ENCODE peak calls at places on chromosomes 3 and 15, in ten cellular contexts. One of them, this sample, is unnamed.

GRCh38 chr3:33433843-33434242 is 6.4 kb downstream of the UBP1 start:
- DNase-seq in H1: no peak
- DNase-seq in A549: no peak
- DNase-seq in stomach: no peak
- DNase-seq in ovary: no peak
- DNase-seq in suprapubic skin: no peak
- DNase-seq in transverse colon: no peak
- DNase-seq in esophagus muscularis mucosa: no peak
- DNase-seq in GM12878: no peak
- DNase-seq in HepG2: no peak
- DNase-seq in this sample: no peak

GRCh38 chr3:193333229-193333628 is 45.3 kb downstream of the ATP13A5 start:
- DNase-seq in H1: no peak
- DNase-seq in A549: no peak
- DNase-seq in stomach: no peak
- DNase-seq in ovary: no peak
- DNase-seq in suprapubic skin: no peak
- DNase-seq in transverse colon: no peak
- DNase-seq in esophagus muscularis mucosa: no peak
- DNase-seq in GM12878: no peak
- DNase-seq in HepG2: no peak
- DNase-seq in this sample: no peak

GRCh38 chr3:185341616-185342457 is 21.1 kb upstream of the MAP3K13 start:
- DNase-seq in H1: no peak
- DNase-seq in A549: no peak
- DNase-seq in stomach: no peak
- DNase-seq in ovary: no peak
- DNase-seq in suprapubic skin: no peak
- DNase-seq in transverse colon: no peak
- DNase-seq in esophagus muscularis mucosa: no peak
- DNase-seq in GM12878: no peak
- DNase-seq in HepG2: no peak
- DNase-seq in this sample: no peak

GRCh38 chr3:52428151-52429005 is 16.5 kb downstream of the SEMA3G start:
- DNase-seq in H1: no peak
- DNase-seq in A549: peak
- DNase-seq in stomach: peak
- DNase-seq in ovary: peak
- DNase-seq in suprapubic skin: no peak
- DNase-seq in transverse colon: peak
- DNase-seq in esophagus muscularis mucosa: no peak
- DNase-seq in GM12878: no peak
- DNase-seq in HepG2: peak
- DNase-seq in this sample: peak

GRCh38 chr3:4228295-4228694 is 74.9 kb upstream of the SETMAR start:
- DNase-seq in H1: no peak
- DNase-seq in A549: no peak
- DNase-seq in stomach: no peak
- DNase-seq in ovary: no peak
- DNase-seq in suprapubic skin: no peak
- DNase-seq in transverse colon: no peak
- DNase-seq in esophagus muscularis mucosa: no peak
- DNase-seq in GM12878: no peak
- DNase-seq in HepG2: no peak
- DNase-seq in this sample: no peak

GRCh38 chr3:63689285-63689684 is 36.8 kb downstream of the SNTN start:
- DNase-seq in H1: no peak
- DNase-seq in A549: no peak
- DNase-seq in stomach: no peak
- DNase-seq in ovary: no peak
- DNase-seq in suprapubic skin: no peak
- DNase-seq in transverse colon: no peak
- DNase-seq in esophagus muscularis mucosa: no peak
- DNase-seq in GM12878: no peak
- DNase-seq in HepG2: no peak
- DNase-seq in this sample: no peak

GRCh38 chr3:15794842-15795562 is 2.8 kb downstream of the ANKRD28 start:
- DNase-seq in H1: no peak
- DNase-seq in A549: no peak
- DNase-seq in stomach: no peak
- DNase-seq in ovary: no peak
- DNase-seq in suprapubic skin: no peak
- DNase-seq in transverse colon: no peak
- DNase-seq in esophagus muscularis mucosa: no peak
- DNase-seq in GM12878: no peak
- DNase-seq in HepG2: no peak
- DNase-seq in this sample: no peak

GRCh38 chr3:13580256-13581023 is 31.5 kb downstream of the FBLN2 start:
- DNase-seq in H1: no peak
- DNase-seq in A549: no peak
- DNase-seq in stomach: no peak
- DNase-seq in ovary: peak
- DNase-seq in suprapubic skin: no peak
- DNase-seq in transverse colon: no peak
- DNase-seq in esophagus muscularis mucosa: no peak
- DNase-seq in GM12878: no peak
- DNase-seq in HepG2: peak
- DNase-seq in this sample: no peak

DNA sequence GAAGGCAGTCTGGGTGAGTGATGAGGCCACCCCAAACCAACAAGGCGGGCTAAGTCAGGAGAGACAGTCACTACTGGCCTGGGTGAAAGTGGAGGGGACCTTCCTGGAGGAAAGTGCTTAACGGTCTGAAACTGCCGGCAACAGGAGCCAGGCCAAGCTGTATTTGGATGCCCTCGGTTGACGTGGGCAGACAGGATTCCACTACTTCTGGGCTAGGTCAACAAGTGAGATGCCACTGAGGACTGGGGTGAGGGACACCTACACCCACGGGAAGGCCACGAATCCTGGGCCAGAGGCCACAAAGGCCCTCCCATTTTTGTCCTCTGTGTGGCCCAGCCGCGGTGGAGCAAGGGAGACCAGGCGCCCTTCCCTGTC is 12.3 kb downstream of the SPTBN5 start:
- DNase-seq in H1: no peak
- DNase-seq in A549: no peak
- DNase-seq in stomach: no peak
- DNase-seq in ovary: no peak
- DNase-seq in suprapubic skin: no peak
- DNase-seq in transverse colon: no peak
- DNase-seq in esophagus muscularis mucosa: no peak
- DNase-seq in GM12878: no peak
- DNase-seq in HepG2: no peak
- DNase-seq in this sample: no peak
- TF ChIP-seq EP300 in H1: no peak
- TF ChIP-seq EP300 in A549: no peak
- TF ChIP-seq EP300 in stomach: no peak
- TF ChIP-seq EP300 in ovary: no peak
- TF ChIP-seq EP300 in suprapubic skin: no peak
- TF ChIP-seq EP300 in transverse colon: no peak
- TF ChIP-seq EP300 in esophagus muscularis mucosa: no peak
- TF ChIP-seq EP300 in GM12878: no peak
- TF ChIP-seq EP300 in HepG2: no peak
- TF ChIP-seq EP300 in this sample: no peak

DNA sequence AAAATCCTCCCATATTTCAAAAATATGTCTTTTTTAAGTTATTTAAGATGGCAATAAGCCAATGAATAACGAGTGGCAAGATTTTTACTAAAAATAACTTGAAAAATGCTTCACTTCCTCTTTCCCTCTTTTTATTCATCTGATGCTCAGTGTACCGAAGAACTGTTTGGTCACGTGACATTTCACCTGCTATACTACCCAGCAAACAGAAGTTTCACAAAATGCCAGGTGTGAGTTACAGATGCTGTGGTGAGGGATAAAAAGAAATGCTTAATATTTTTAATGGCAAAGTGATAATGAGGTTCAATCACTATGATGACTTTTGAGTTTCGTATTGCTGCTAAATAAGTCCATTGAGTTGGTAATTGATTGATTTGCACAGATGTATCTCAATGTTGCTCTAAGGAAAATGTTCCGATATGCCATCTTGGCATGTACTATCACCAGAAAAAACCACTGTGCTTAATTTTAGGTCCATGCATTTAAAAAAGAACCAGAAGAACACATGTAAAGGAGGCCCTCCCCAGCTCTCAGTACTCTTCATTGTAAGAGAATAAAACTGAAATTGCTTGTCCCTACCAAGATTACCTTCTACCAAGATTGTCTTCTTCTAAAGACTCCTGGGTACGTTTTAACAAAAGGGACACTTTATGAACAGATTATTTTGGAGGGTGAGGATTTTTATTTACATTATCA is 26.0 kb upstream of the SEC62 start:
- DNase-seq in H1: no peak
- DNase-seq in A549: no peak
- DNase-seq in stomach: no peak
- DNase-seq in ovary: no peak
- DNase-seq in suprapubic skin: no peak
- DNase-seq in transverse colon: no peak
- DNase-seq in esophagus muscularis mucosa: no peak
- DNase-seq in GM12878: peak
- DNase-seq in HepG2: no peak
- DNase-seq in this sample: no peak
- H3K4me3 ChIP-seq in H1: no peak
- H3K4me3 ChIP-seq in A549: no peak
- H3K4me3 ChIP-seq in stomach: no peak
- H3K4me3 ChIP-seq in ovary: no peak
- H3K4me3 ChIP-seq in suprapubic skin: no peak
- H3K4me3 ChIP-seq in transverse colon: no peak
- H3K4me3 ChIP-seq in esophagus muscularis mucosa: no peak
- H3K4me3 ChIP-seq in GM12878: peak
- H3K4me3 ChIP-seq in HepG2: no peak
- H3K4me3 ChIP-seq in this sample: no peak

DNA sequence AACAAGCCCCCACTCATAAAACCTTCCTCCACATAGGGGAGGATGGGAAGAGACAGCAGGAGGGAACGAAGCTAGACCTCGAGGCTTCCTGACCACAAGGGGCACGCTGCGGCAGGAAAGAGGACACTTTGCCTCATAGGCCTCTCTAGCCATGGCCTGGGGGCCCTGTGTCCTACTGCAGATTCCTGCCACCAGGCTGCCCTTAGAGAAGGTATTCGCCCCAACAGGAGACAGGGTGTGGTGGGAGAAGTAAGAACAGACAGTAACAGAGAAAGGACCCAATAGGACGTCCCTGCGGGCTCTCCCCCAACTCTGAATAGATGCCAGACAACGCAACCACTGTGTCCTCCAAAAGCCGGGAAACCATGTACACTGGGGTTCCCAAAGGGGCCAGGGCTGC is 36.8 kb downstream of the ADCY5 start:
- DNase-seq in H1: no peak
- DNase-seq in A549: no peak
- DNase-seq in stomach: no peak
- DNase-seq in ovary: no peak
- DNase-seq in suprapubic skin: no peak
- DNase-seq in transverse colon: no peak
- DNase-seq in esophagus muscularis mucosa: no peak
- DNase-seq in GM12878: no peak
- DNase-seq in HepG2: no peak
- DNase-seq in this sample: no peak
- TF ChIP-seq EP300 in H1: no peak
- TF ChIP-seq EP300 in A549: no peak
- TF ChIP-seq EP300 in stomach: no peak
- TF ChIP-seq EP300 in ovary: no peak
- TF ChIP-seq EP300 in suprapubic skin: no peak
- TF ChIP-seq EP300 in transverse colon: no peak
- TF ChIP-seq EP300 in esophagus muscularis mucosa: no peak
- TF ChIP-seq EP300 in GM12878: no peak
- TF ChIP-seq EP300 in HepG2: no peak
- TF ChIP-seq EP300 in this sample: no peak

DNA sequence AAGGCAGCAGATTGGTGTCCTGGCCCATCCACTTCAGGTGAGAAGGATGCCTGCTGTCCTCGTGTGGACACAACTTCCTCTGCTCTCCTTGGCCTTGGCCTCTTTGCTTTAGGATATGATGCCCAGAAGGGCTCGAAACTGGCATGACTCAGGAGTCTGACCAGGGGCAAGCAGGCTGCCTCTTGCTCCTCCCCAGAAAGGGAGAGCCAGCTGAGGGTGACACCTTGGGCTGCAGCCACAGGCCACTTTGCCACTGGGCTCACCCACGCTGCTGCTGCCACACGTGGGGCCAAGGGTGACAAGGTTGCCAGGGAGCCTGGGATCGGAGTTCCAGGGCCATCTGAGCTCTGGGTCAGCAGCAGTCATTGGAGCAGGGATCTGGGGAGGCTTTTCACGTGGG is 267.9 kb upstream of the CTDSPL start:
- DNase-seq in H1: no peak
- DNase-seq in A549: no peak
- DNase-seq in stomach: no peak
- DNase-seq in ovary: no peak
- DNase-seq in suprapubic skin: no peak
- DNase-seq in transverse colon: no peak
- DNase-seq in esophagus muscularis mucosa: no peak
- DNase-seq in GM12878: no peak
- DNase-seq in HepG2: no peak
- DNase-seq in this sample: no peak
- H3K4me3 ChIP-seq in H1: no peak
- H3K4me3 ChIP-seq in A549: no peak
- H3K4me3 ChIP-seq in stomach: no peak
- H3K4me3 ChIP-seq in ovary: no peak
- H3K4me3 ChIP-seq in suprapubic skin: no peak
- H3K4me3 ChIP-seq in transverse colon: no peak
- H3K4me3 ChIP-seq in esophagus muscularis mucosa: no peak
- H3K4me3 ChIP-seq in GM12878: no peak
- H3K4me3 ChIP-seq in HepG2: no peak
- H3K4me3 ChIP-seq in this sample: no peak

This sample was measured in tibial nerve.